ENCODE peak calls at places on chromosomes 4 and X, in nine cellular contexts. One of them, this sample, is unnamed.

GRCh38 chrX:108165349-108166111 is 74.0 kb downstream of the ATG4A start:
- DNase-seq in HL-60: peak
- DNase-seq in A549: peak
- DNase-seq in HCT116: peak
- DNase-seq in SK-N-SH: peak
- DNase-seq in GM23338: peak
- DNase-seq in Panc1: peak
- DNase-seq in GM12878: no peak
- DNase-seq in HepG2: peak
- DNase-seq in this sample: peak

GRCh38 chrX:138018145-138018799 is 452.3 kb downstream of the ZIC3 start:
- DNase-seq in HL-60: no peak
- DNase-seq in A549: no peak
- DNase-seq in HCT116: no peak
- DNase-seq in SK-N-SH: no peak
- DNase-seq in GM23338: no peak
- DNase-seq in Panc1: no peak
- DNase-seq in GM12878: no peak
- DNase-seq in HepG2: no peak
- DNase-seq in this sample: no peak

GRCh38 chrX:74419861-74420193 is 1.5 kb upstream of the SLC16A2 start:
- DNase-seq in HL-60: no peak
- DNase-seq in A549: no peak
- DNase-seq in HCT116: no peak
- DNase-seq in SK-N-SH: no peak
- DNase-seq in GM23338: peak
- DNase-seq in Panc1: no peak
- DNase-seq in GM12878: no peak
- DNase-seq in HepG2: no peak
- DNase-seq in this sample: no peak

GRCh38 chrX:107677501-107677901 is 49.2 kb downstream of the PRPS1 start:
- DNase-seq in HL-60: no peak
- DNase-seq in A549: no peak
- DNase-seq in HCT116: no peak
- DNase-seq in SK-N-SH: no peak
- DNase-seq in GM23338: peak
- DNase-seq in Panc1: no peak
- DNase-seq in GM12878: no peak
- DNase-seq in HepG2: no peak
- DNase-seq in this sample: no peak

GRCh38 chrX:130097507-130098201 is 12.6 kb downstream of the ELF4 start:
- DNase-seq in HL-60: no peak
- DNase-seq in A549: no peak
- DNase-seq in HCT116: no peak
- DNase-seq in SK-N-SH: peak
- DNase-seq in GM23338: no peak
- DNase-seq in Panc1: no peak
- DNase-seq in GM12878: no peak
- DNase-seq in HepG2: peak
- DNase-seq in this sample: peak

GRCh38 chr4:123862812-123863211 is 466.2 kb downstream of the SPRY1 start:
- DNase-seq in HL-60: no peak
- DNase-seq in A549: no peak
- DNase-seq in HCT116: no peak
- DNase-seq in SK-N-SH: no peak
- DNase-seq in GM23338: no peak
- DNase-seq in Panc1: no peak
- DNase-seq in GM12878: no peak
- DNase-seq in HepG2: no peak
- DNase-seq in this sample: no peak

GRCh38 chr4:106238819-106239420 is 77.1 kb downstream of the TBCK start:
- DNase-seq in HL-60: peak
- DNase-seq in A549: peak
- DNase-seq in HCT116: peak
- DNase-seq in SK-N-SH: peak
- DNase-seq in GM23338: peak
- DNase-seq in Panc1: no peak
- DNase-seq in GM12878: no peak
- DNase-seq in HepG2: peak
- DNase-seq in this sample: peak

GRCh38 chr4:128782076-128782715 is 27.3 kb upstream of the JADE1 start:
- DNase-seq in HL-60: no peak
- DNase-seq in A549: no peak
- DNase-seq in HCT116: peak
- DNase-seq in SK-N-SH: peak
- DNase-seq in GM23338: peak
- DNase-seq in Panc1: no peak
- DNase-seq in GM12878: no peak
- DNase-seq in HepG2: peak
- DNase-seq in this sample: no peak

GRCh38 chr4:156672492-156672891 is 299.1 kb downstream of the PDGFC start:
- DNase-seq in HL-60: no peak
- DNase-seq in A549: no peak
- DNase-seq in HCT116: no peak
- DNase-seq in SK-N-SH: no peak
- DNase-seq in GM23338: no peak
- DNase-seq in Panc1: no peak
- DNase-seq in GM12878: no peak
- DNase-seq in HepG2: no peak
- DNase-seq in this sample: no peak

GRCh38 chr4:72629540-72629939 is 60.5 kb upstream of the ADAMTS3 start:
- DNase-seq in HL-60: no peak
- DNase-seq in A549: no peak
- DNase-seq in HCT116: no peak
- DNase-seq in SK-N-SH: no peak
- DNase-seq in GM23338: no peak
- DNase-seq in Panc1: no peak
- DNase-seq in GM12878: no peak
- DNase-seq in HepG2: no peak
- DNase-seq in this sample: no peak

GRCh38 chr4:7646384-7647061 is 211.8 kb upstream of the PSAPL1 start:
- DNase-seq in HL-60: no peak
- DNase-seq in A549: no peak
- DNase-seq in HCT116: no peak
- DNase-seq in SK-N-SH: no peak
- DNase-seq in GM23338: no peak
- DNase-seq in Panc1: no peak
- DNase-seq in GM12878: no peak
- DNase-seq in HepG2: peak
- DNase-seq in this sample: no peak

GRCh38 chr4:67201334-67201733 is 344.0 kb downstream of the CENPC start:
- DNase-seq in HL-60: no peak
- DNase-seq in A549: no peak
- DNase-seq in HCT116: no peak
- DNase-seq in SK-N-SH: no peak
- DNase-seq in GM23338: no peak
- DNase-seq in Panc1: no peak
- DNase-seq in GM12878: no peak
- DNase-seq in HepG2: no peak
- DNase-seq in this sample: no peak

DNA sequence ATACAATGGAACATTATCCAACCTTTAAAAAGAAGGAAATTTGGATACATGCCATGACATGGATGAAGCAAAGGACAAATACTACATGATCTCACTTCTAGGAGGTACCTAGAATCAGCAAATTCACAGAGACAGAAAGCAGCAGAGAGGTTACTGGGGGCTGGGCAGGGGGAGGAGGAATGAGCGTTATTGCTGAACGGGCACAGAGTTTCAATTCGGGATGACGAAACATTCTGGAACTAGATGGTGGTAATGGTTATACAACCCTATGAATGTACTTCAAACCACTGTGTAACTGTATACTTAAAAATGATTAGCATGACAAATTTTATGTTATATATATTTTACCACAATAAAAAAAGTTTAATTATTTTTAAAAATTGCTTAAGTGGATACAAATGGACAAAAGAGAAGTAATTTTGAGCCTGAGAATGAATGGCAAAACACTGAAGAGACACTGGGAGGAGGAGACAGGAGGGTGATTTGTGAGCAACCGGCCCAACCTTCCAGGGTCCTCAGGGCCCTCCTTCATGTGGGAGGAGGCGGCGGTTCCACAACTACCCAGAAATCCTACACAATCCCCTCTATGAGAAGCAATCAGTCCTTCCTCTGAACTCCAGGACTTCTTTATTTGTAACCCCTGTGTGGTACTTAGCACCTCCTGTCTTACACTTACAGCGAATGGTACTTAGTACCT is 14.1 kb downstream of the ACSL1 start:
- DNase-seq in HL-60: peak
- DNase-seq in A549: no peak
- DNase-seq in HCT116: no peak
- DNase-seq in SK-N-SH: no peak
- DNase-seq in GM23338: no peak
- DNase-seq in Panc1: no peak
- DNase-seq in GM12878: no peak
- DNase-seq in HepG2: no peak
- DNase-seq in this sample: no peak
- TF ChIP-seq REST in HL-60: no peak
- TF ChIP-seq REST in A549: no peak
- TF ChIP-seq REST in HCT116: no peak
- TF ChIP-seq REST in SK-N-SH: no peak
- TF ChIP-seq REST in GM23338: no peak
- TF ChIP-seq REST in Panc1: no peak
- TF ChIP-seq REST in GM12878: no peak
- TF ChIP-seq REST in HepG2: no peak
- TF ChIP-seq REST in this sample: no peak

DNA sequence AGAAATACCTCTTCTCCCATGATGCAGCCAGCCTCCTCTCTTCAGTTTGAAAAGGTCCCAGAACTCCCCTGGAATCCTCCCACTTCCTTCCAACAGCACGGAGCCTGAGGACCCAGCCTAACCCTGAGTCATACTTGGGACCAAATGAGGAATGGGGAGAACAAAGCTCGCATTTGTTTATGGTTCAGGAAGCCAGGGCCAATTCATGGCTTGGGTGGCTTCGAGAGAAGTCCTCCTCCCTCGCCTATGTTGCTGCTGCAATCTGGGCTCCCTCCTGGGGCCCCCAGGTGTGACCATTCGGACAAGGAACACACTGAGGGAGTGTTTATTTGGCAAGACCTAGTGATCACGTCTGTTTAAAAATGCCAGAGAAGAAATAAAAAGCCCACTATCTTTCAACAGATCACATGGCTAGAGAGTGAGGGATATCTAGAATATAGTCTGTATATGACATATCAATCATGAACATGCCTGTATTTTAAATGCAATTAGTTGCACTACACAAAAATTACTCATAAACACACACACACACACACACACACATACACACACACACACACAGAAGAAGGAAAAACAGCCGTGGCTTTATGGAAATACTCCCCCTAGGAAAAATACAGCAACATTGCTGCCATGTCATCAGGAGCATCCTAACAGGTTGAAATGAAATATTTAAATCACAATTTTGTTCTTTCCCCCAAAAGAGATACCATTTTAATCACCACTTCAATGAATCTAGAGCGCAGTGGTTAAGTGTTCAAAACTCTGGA is 155.7 kb upstream of the MAP3K15 start:
- DNase-seq in HL-60: no peak
- DNase-seq in A549: peak
- DNase-seq in HCT116: peak
- DNase-seq in SK-N-SH: peak
- DNase-seq in GM23338: peak
- DNase-seq in Panc1: no peak
- DNase-seq in GM12878: no peak
- DNase-seq in HepG2: peak
- DNase-seq in this sample: no peak
- TF ChIP-seq REST in HL-60: no peak
- TF ChIP-seq REST in A549: no peak
- TF ChIP-seq REST in HCT116: no peak
- TF ChIP-seq REST in SK-N-SH: no peak
- TF ChIP-seq REST in GM23338: no peak
- TF ChIP-seq REST in Panc1: no peak
- TF ChIP-seq REST in GM12878: no peak
- TF ChIP-seq REST in HepG2: no peak
- TF ChIP-seq REST in this sample: no peak

GRCh38 chrX:19343085-19343461 is 654 bp upstream of the PDHA1 start:
- DNase-seq in HL-60: no peak
- DNase-seq in A549: no peak
- DNase-seq in HCT116: no peak
- DNase-seq in SK-N-SH: no peak
- DNase-seq in GM23338: peak
- DNase-seq in Panc1: no peak
- DNase-seq in GM12878: no peak
- DNase-seq in HepG2: peak
- DNase-seq in this sample: no peak

GRCh38 chrX:19343462-19344206 is at the start of gene PDHA1:
- DNase-seq in HL-60: peak
- DNase-seq in A549: peak
- DNase-seq in HCT116: peak
- DNase-seq in SK-N-SH: peak
- DNase-seq in GM23338: peak
- DNase-seq in Panc1: no peak
- DNase-seq in GM12878: peak
- DNase-seq in HepG2: peak
- DNase-seq in this sample: peak

GRCh38 chrX:19342331-19342906 is 1.3 kb upstream of the PDHA1 start:
- DNase-seq in HL-60: peak
- DNase-seq in A549: no peak
- DNase-seq in HCT116: no peak
- DNase-seq in SK-N-SH: no peak
- DNase-seq in GM23338: no peak
- DNase-seq in Panc1: no peak
- DNase-seq in GM12878: no peak
- DNase-seq in HepG2: no peak
- DNase-seq in this sample: no peak

GRCh38 chrX:19344661-19345060 is 934 bp downstream of the PDHA1 start:
- DNase-seq in HL-60: no peak
- DNase-seq in A549: no peak
- DNase-seq in HCT116: no peak
- DNase-seq in SK-N-SH: no peak
- DNase-seq in GM23338: no peak
- DNase-seq in Panc1: no peak
- DNase-seq in GM12878: no peak
- DNase-seq in HepG2: no peak
- DNase-seq in this sample: no peak

DNA sequence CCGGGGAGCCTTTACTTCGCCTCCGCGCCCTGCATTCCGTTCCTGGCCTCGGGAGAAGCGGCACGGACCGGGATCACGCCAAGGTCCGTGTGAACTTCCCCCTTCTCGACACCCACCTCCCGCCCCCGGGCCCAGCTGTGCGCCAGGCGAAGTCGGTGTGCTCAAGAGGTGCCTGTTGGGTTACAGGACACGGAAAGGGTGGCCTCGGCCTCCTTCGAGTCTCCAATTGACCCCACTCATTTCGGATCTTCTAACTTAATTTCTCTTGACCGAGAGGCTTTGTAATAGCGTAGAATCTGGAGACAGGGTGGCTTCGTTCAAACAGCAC is 444 bp downstream of the PDHA1 start:
- DNase-seq in HL-60: no peak
- DNase-seq in A549: no peak
- DNase-seq in HCT116: no peak
- DNase-seq in SK-N-SH: no peak
- DNase-seq in GM23338: peak
- DNase-seq in Panc1: no peak
- DNase-seq in GM12878: no peak
- DNase-seq in HepG2: no peak
- DNase-seq in this sample: no peak
- TF ChIP-seq REST in HL-60: no peak
- TF ChIP-seq REST in A549: no peak
- TF ChIP-seq REST in HCT116: no peak
- TF ChIP-seq REST in SK-N-SH: no peak
- TF ChIP-seq REST in GM23338: no peak
- TF ChIP-seq REST in Panc1: no peak
- TF ChIP-seq REST in GM12878: no peak
- TF ChIP-seq REST in HepG2: no peak
- TF ChIP-seq REST in this sample: no peak

GRCh38 chrX:46730765-46731164 is 28.2 kb downstream of the SLC9A7 start:
- DNase-seq in HL-60: no peak
- DNase-seq in A549: no peak
- DNase-seq in HCT116: no peak
- DNase-seq in SK-N-SH: no peak
- DNase-seq in GM23338: no peak
- DNase-seq in Panc1: no peak
- DNase-seq in GM12878: no peak
- DNase-seq in HepG2: no peak
- DNase-seq in this sample: no peak
- TF ChIP-seq REST in HL-60: no peak
- TF ChIP-seq REST in A549: no peak
- TF ChIP-seq REST in HCT116: no peak
- TF ChIP-seq REST in SK-N-SH: no peak
- TF ChIP-seq REST in GM23338: no peak
- TF ChIP-seq REST in Panc1: no peak
- TF ChIP-seq REST in GM12878: no peak
- TF ChIP-seq REST in HepG2: no peak
- TF ChIP-seq REST in this sample: no peak